ENCODE peak calls at places on chromosomes 13 and 19, in six cellular contexts. I is A549, W is neural progenitor cell, E is AG10803, M is lung, V is heart right ventricle. P is an unnamed sample.

GRCh38 chr19:6292006-6292405 is 12.2 kb upstream of the MLLT1 start:
- DNase-seq in E (no peak), V (no peak), W (peak), I (no peak), M (no peak), P (no peak)

GRCh38 chr13:62512194-62513141 is 1096.8 kb upstream of the PCDH20 start:
- DNase-seq in V (no peak), W (peak), I (peak), M (no peak), E (peak), P (no peak)

GRCh38 chr19:13100031-13100588 is 2.5 kb downstream of the LYL1 start:
- DNase-seq in W (no peak), I (no peak), E (peak), V (no peak), M (no peak), P (no peak)

GRCh38 chr13:113402471-113403254 is 38.7 kb upstream of the GRTP1 start:
- DNase-seq in I (no peak), E (no peak), W (no peak), M (no peak), V (no peak), P (no peak)

GRCh38 chr19:55005684-55006488 is 32.2 kb downstream of the GP6 start:
- DNase-seq in V (no peak), M (peak), E (no peak), I (peak), W (peak), P (no peak)

GRCh38 chr13:101654916-101655315 is 202.4 kb downstream of the ITGBL1 start:
- DNase-seq in E (peak), V (no peak), M (no peak), I (no peak), W (no peak), P (no peak)

GRCh38 chr13:50224534-50224933 is 209.3 kb downstream of the KCNRG start:
- DNase-seq in E (peak), V (no peak), W (no peak), M (no peak), I (no peak), P (no peak)

GRCh38 chr19:39845621-39846175 is 481 bp downstream of the FBL start:
- DNase-seq in V (no peak), M (no peak), W (peak), I (peak), E (peak), P (no peak)

GRCh38 chr13:49084961-49085360 is 109.2 kb downstream of the FNDC3A start:
- DNase-seq in V (no peak), M (no peak), I (no peak), W (no peak), E (no peak), P (no peak)

GRCh38 chr13:38713046-38713445 is 26.2 kb downstream of the FREM2 start:
- DNase-seq in I (no peak), W (no peak), V (no peak), E (no peak), M (no peak), P (no peak)

GRCh38 chr13:39379118-39379517 is 223.9 kb downstream of the LHFPL6 start:
- DNase-seq in W (no peak), I (no peak), M (no peak), E (no peak), V (no peak), P (no peak)

GRCh38 chr13:52010890-52011689 is at the start of gene ATP7B:
- DNase-seq in M (no peak), E (no peak), W (peak), V (peak), I (peak), P (no peak)

GRCh38 chr13:20788312-20788711 is 14.6 kb upstream of the EEF1AKMT1 start:
- DNase-seq in V (no peak), I (no peak), W (no peak), M (no peak), E (no peak), P (no peak)

GRCh38 chr19:48190288-48191284 is 20.1 kb downstream of the ZSWIM9 start:
- DNase-seq in V (no peak), I (no peak), E (no peak), M (peak), W (peak), P (no peak)

GRCh38 chr13:50485979-50486935 is 357.2 kb downstream of the DLEU7 start:
- DNase-seq in I (no peak), W (no peak), M (no peak), E (peak), V (no peak), P (no peak)

GRCh38 chr13:46553521-46553885 is 533 bp downstream of the LRCH1 start:
- DNase-seq in I (no peak), M (no peak), V (no peak), W (peak), E (no peak), P (no peak)

GRCh38 chr19:12952488-12953455 is 4.3 kb downstream of the GADD45GIP1 start:
- DNase-seq in M (no peak), E (peak), W (no peak), V (no peak), I (no peak), P (peak)

GRCh38 chr19:15260939-15261338 is 28.7 kb upstream of the EPHX3 start:
- DNase-seq in E (peak), V (no peak), W (peak), I (no peak), M (no peak), P (no peak)

GRCh38 chr19:43781630-43782310 is 997 bp upstream of the KCNN4 start:
- DNase-seq in M (no peak), E (no peak), I (no peak), V (no peak), W (no peak), P (no peak)

GRCh38 chr13:99237981-99238662 is 20.1 kb downstream of the GPR18 start:
- DNase-seq in M (no peak), E (no peak), V (no peak), W (no peak), I (no peak), P (no peak)

GRCh38 chr13:29808264-29808663 is 42.2 kb downstream of the UBL3 start:
- DNase-seq in M (no peak), I (no peak), W (no peak), E (no peak), V (no peak), P (no peak)

GRCh38 chr19:7640803-7641202 is 3.9 kb downstream of the STXBP2 start:
- DNase-seq in E (no peak), W (no peak), V (no peak), M (no peak), I (no peak), P (no peak)

GRCh38 chr19:7639863-7640348 is 3.0 kb downstream of the STXBP2 start:
- DNase-seq in E (no peak), M (no peak), W (no peak), I (no peak), V (no peak), P (no peak)

GRCh38 chr19:7636691-7637373 is at the start of gene STXBP2:
- DNase-seq in I (peak), V (peak), W (peak), M (peak), E (no peak), P (no peak)

GRCh38 chr19:7637374-7638256 is 705 bp downstream of the STXBP2 start:
- DNase-seq in W (peak), I (peak), E (no peak), V (no peak), M (peak), P (no peak)

DNA sequence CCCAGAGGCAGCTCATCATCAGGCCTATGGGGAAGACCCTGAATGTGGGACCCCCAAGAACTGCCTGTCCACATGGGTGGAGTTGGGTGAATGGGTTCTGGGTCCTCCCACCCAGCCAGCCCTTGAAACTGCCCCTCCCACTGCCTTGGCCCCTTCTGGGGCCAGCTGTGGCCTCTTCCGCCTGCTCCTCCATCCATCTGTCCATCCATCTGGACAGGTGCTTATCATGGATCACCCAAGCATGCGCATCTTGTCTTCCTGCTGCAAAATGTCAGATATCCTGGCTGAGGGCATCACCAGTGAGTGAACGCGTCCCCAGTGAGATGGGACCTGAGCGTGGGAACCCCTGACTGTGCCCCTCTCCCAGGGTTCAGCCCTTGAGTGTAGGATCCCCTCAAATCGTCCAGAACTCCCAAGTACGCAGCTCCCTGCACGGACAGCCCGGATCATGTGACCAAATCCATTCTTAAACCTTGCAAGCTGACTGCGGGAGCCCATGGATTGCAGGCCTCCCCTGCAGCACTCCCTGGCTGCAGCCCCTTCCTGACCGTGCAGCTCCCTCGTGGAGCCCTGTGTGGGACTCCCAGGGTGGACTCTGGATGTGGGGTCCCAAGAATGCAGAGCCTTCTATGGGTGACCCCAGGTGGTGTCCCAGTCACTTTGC is 2.0 kb downstream of the STXBP2 start:
- DNase-seq in E (no peak), W (no peak), V (no peak), M (no peak), I (no peak), P (no peak)
- H3K4me3 ChIP-seq in E (no peak), W (no peak), V (no peak), M (no peak), I (no peak), P (no peak)

GRCh38 chr19:50007170-50007569 is 18.0 kb downstream of the VRK3 start:
- DNase-seq in M (no peak), E (no peak), W (no peak), I (no peak), V (no peak), P (no peak)
- H3K4me3 ChIP-seq in M (no peak), E (no peak), W (no peak), I (no peak), V (no peak), P (no peak)

GRCh38 chr13:91845612-91846011 is 447.2 kb downstream of the GPC5 start:
- DNase-seq in E (no peak), V (no peak), I (no peak), M (no peak), W (no peak), P (no peak)
- H3K4me3 ChIP-seq in E (no peak), V (no peak), I (no peak), M (no peak), W (no peak), P (no peak)

GRCh38 chr19:795691-796581 is 1.3 kb upstream of the PTBP1 start:
- DNase-seq in E (no peak), I (no peak), W (no peak), M (no peak), V (no peak), P (no peak)
- H3K4me3 ChIP-seq in E (peak), I (peak), W (peak), M (peak), V (peak), P (peak)

DNA sequence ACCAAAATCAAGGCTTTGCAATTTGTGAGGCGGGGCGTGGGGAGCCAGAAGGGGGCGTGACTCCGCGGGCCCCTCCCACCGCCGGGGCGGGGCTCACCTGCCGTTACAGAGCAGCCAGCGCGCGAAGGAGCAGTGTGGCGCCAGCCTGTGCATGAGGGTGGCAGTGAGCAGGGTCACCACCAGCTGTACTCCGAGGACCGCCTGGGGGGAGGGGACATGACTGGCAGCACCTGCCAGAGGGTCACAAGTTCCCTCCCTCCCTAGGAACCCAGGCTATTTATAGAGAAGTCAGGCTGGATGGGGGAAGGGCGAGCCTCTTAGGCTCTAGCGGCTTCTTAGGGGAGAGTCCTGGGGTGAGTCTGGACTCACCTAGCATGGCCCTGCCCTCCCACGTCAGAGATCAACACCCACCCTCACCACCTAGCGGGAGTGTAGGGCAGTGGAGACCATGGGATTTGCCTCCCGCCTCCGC is 3.6 kb downstream of the TMEM161A start:
- DNase-seq in E (no peak), M (no peak), I (no peak), V (no peak), W (peak), P (no peak)
- H3K4me3 ChIP-seq in E (no peak), M (no peak), I (no peak), V (no peak), W (no peak), P (no peak)

DNA sequence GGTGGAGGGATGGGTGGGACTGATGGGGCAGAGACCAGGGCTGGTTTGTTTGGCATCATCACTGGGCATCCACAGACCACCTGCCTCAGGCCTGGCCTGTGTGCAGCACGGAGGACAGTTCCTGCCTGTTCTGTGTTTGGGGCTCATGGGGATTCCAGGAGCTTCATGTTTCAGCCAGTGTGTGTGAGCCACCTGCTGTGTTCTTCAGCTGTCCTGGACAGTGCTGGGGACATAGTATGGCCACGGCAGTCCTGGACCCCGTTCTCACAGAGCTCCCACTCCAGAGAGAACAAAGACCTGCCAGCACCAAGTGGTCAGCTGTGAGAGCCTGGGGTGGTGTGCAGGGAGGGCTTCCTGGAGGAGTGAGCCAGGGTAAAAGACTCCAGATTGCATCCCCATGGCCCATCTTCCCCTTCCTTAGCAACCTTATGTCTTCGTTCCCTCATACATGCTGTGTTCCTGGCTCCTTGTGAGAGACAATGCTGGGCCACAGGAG is 2.0 kb upstream of the CCDC97 start:
- DNase-seq in W (no peak), V (no peak), E (no peak), I (no peak), M (no peak), P (no peak)
- H3K4me3 ChIP-seq in W (no peak), V (no peak), E (no peak), I (no peak), M (no peak), P (no peak)

GRCh38 chr19:58400916-58401824 is 5.7 kb downstream of the RNF225 start:
- DNase-seq in W (peak), M (peak), I (peak), V (peak), E (peak), P (peak)
- H3K4me3 ChIP-seq in W (peak), M (peak), I (peak), V (peak), E (peak), P (peak)